ENCODE peak calls at places on chromosome 4, in ten cellular contexts. E is NCI-H748 treated with DMSO at 0.1 percent for 48 hours; P is substantia nigra; M is hippocampal formation; X is CD8-positive, alpha-beta memory T cell; S is head of caudate nucleus; I is activated naive CD8-positive, alpha-beta T cell treated with anti-CD3 and anti-CD28 coated beads, Interleukin-2, amount 50 U/mL, for 24 hours; Z is H4; A is NCI-H1048; O is activated CD4-positive, alpha-beta T cell treated with anti-CD3 and anti-CD28 coated beads, Interleukin-2, amount 10 ng/mL, durations not matched to agents 7 days and 5 days. B is an unnamed sample.

GRCh38 chr4:40629401-40630334 is at the start of gene RBM47:
- DNase-seq in E (peak), P (peak), M (no peak), X (no peak), S (peak), I (peak), Z (peak), A (peak), O (peak), B (no peak)

GRCh38 chr4:113636438-113636818 is 125.1 kb downstream of the CAMK2D start:
- DNase-seq in E (no peak), P (no peak), M (peak), X (no peak), S (no peak), I (no peak), Z (no peak), A (no peak), O (peak), B (no peak)

GRCh38 chr4:180437601-180438000 is 1805.6 kb upstream of the TENM3 start:
- DNase-seq in E (no peak), P (no peak), M (no peak), X (no peak), S (no peak), I (no peak), Z (no peak), A (no peak), O (no peak), B (no peak)

GRCh38 chr4:99998062-99998880 is 48.2 kb upstream of the H2AZ1 start:
- DNase-seq in E (peak), P (no peak), M (peak), X (no peak), S (no peak), I (no peak), Z (peak), A (peak), O (no peak), B (peak)

GRCh38 chr4:182294436-182294835 is 51.2 kb downstream of the TENM3 start:
- DNase-seq in E (no peak), P (no peak), M (no peak), X (no peak), S (no peak), I (no peak), Z (no peak), A (no peak), O (no peak), B (no peak)

GRCh38 chr4:94214703-94215360 is 7.2 kb downstream of the SMARCAD1 start:
- DNase-seq in E (no peak), P (no peak), M (no peak), X (no peak), S (no peak), I (no peak), Z (no peak), A (no peak), O (no peak), B (no peak)

GRCh38 chr4:153223935-153224334 is 19.7 kb downstream of the TRIM2 start:
- DNase-seq in E (no peak), P (no peak), M (peak), X (no peak), S (no peak), I (no peak), Z (no peak), A (no peak), O (no peak), B (no peak)

GRCh38 chr4:98572697-98573096 is 85.7 kb downstream of the TSPAN5 start:
- DNase-seq in E (peak), P (no peak), M (no peak), X (no peak), S (no peak), I (no peak), Z (peak), A (no peak), O (no peak), B (no peak)

GRCh38 chr4:124203613-124204284 is 508.8 kb downstream of the ANKRD50 start:
- DNase-seq in E (no peak), P (no peak), M (no peak), X (no peak), S (no peak), I (no peak), Z (no peak), A (no peak), O (no peak), B (no peak)

GRCh38 chr4:17787315-17787714 is 5.9 kb upstream of the FAM184B start:
- DNase-seq in E (no peak), P (no peak), M (no peak), X (no peak), S (no peak), I (no peak), Z (no peak), A (no peak), O (no peak), B (no peak)

GRCh38 chr4:120826449-120826848 is 96.1 kb downstream of the PRDM5 start:
- DNase-seq in E (no peak), P (no peak), M (no peak), X (no peak), S (no peak), I (no peak), Z (no peak), A (no peak), O (no peak), B (no peak)